ENCODE peak calls at places on chromosomes 4 and X, in seven cellular contexts. G is CD8-positive, alpha-beta memory T cell; Z is cardiac muscle cell; Y is fibroblast of lung; L is OCI-LY7; H is suprapubic skin; E is adipocyte. U is an unnamed sample. For H3K9me3, the result is how much of the 10 kb centered on the place peaks cover.

GRCh38 chr4:3868146-3868840 is 102.1 kb downstream of the ADRA2C start:
- DNase-seq in G (peak), Z (no peak), Y (peak), L (no peak), H (peak), E (peak), U (no peak)

GRCh38 chr4:172688536-172688935 is 480.1 kb upstream of the GALNT7 start:
- DNase-seq in G (no peak), Z (no peak), Y (no peak), L (peak), H (no peak), E (no peak), U (no peak)

GRCh38 chr4:13347517-13348125 is 136.5 kb downstream of the RAB28 start:
- DNase-seq in G (no peak), Z (no peak), Y (peak), L (no peak), H (no peak), E (no peak), U (peak)

GRCh38 chrX:132743086-132743485 is 215.3 kb downstream of the HS6ST2 start:
- DNase-seq in G (no peak), Z (no peak), Y (no peak), L (no peak), H (no peak), E (no peak), U (no peak)

GRCh38 chr4:157664726-157665125 is 444.2 kb downstream of the GRIA2 start:
- DNase-seq in G (no peak), Z (peak), Y (peak), L (no peak), H (no peak), E (peak), U (peak)

GRCh38 chrX:46979340-46979739 is 67.1 kb downstream of the JADE3 start:
- DNase-seq in G (no peak), Z (peak), Y (peak), L (no peak), H (no peak), E (peak), U (no peak)

GRCh38 chr4:1627417-1628313 is 56.4 kb downstream of the FAM53A start:
- DNase-seq in G (no peak), Z (no peak), Y (no peak), L (no peak), H (no peak), E (no peak), U (no peak)

GRCh38 chr4:56296449-56296990 is 90.8 kb downstream of the AASDH start:
- DNase-seq in G (no peak), Z (peak), Y (no peak), L (no peak), H (no peak), E (no peak), U (no peak)

GRCh38 chrX:104112326-104112951 is at the start of gene ZCCHC18:
- DNase-seq in G (peak), Z (peak), Y (peak), L (peak), H (peak), E (peak), U (peak)

GRCh38 chrX:110167952-110168451 is 149.9 kb downstream of the AMMECR1 start:
- DNase-seq in G (peak), Z (peak), Y (peak), L (peak), H (no peak), E (peak), U (no peak)

GRCh38 chr4:22473268-22473667 is 42.6 kb downstream of the ADGRA3 start:
- DNase-seq in G (no peak), Z (peak), Y (peak), L (no peak), H (no peak), E (peak), U (peak)

GRCh38 chrX:116342903-116343302 is 93.5 kb upstream of the SLC6A14 start:
- DNase-seq in G (no peak), Z (peak), Y (no peak), L (no peak), H (no peak), E (no peak), U (no peak)

GRCh38 chrX:47607091-47607490 is 12.6 kb downstream of the SYN1 start:
- DNase-seq in G (no peak), Z (peak), Y (no peak), L (no peak), H (no peak), E (peak), U (no peak)

GRCh38 chr4:3706111-3706511 is 60.1 kb upstream of the ADRA2C start:
- DNase-seq in G (no peak), Z (no peak), Y (no peak), L (no peak), H (peak), E (no peak), U (no peak)

GRCh38 chrX:110684653-110685052 is 111.0 kb downstream of the CHRDL1 start:
- DNase-seq in G (no peak), Z (no peak), Y (no peak), L (no peak), H (no peak), E (no peak), U (no peak)

GRCh38 chr4:10144479-10144878 is 27.9 kb upstream of the WDR1 start:
- DNase-seq in G (no peak), Z (no peak), Y (no peak), L (no peak), H (no peak), E (no peak), U (no peak)

GRCh38 chr4:78588894-78589545 is 37.5 kb downstream of the ANXA3 start:
- DNase-seq in G (no peak), Z (peak), Y (peak), L (no peak), H (no peak), E (no peak), U (no peak)

GRCh38 chrX:104351173-104351769 is 96.5 kb upstream of the ESX1 start:
- DNase-seq in G (no peak), Z (peak), Y (peak), L (no peak), H (no peak), E (peak), U (peak)

GRCh38 chr4:113773014-113773413 is 11.5 kb upstream of the CAMK2D start:
- DNase-seq in G (no peak), Z (no peak), Y (no peak), L (no peak), H (no peak), E (no peak), U (no peak)
- H3K4me3 ChIP-seq in G (no peak), Z (no peak), Y (no peak), L (no peak), H (no peak), E (no peak), U (no peak)

DNA sequence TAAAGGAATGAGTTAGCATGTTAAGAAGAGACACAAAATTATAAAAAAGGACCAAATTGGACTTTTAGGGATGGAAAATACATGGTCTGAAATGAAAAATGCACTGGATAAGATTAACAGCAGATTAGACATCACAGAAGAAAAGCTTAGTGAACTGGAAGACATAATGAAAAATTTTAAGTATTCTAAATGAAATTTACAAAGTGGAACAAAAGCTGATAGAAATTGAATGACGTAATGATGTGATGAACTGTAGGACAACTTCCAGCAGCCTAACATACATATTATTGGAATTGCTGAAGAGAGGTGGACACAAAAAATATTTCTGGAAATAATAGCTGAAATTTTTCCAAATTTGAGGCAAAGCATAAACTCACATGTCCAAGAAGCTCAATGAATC is 39.6 kb upstream of the GPR173 start:
- DNase-seq in G (no peak), Z (no peak), Y (no peak), L (no peak), H (no peak), E (no peak), U (no peak)
- H3K9me3 ChIP-seq in G (under half), Z (under half), Y (under half), L (under half), H (under half), E (under half), U (under half)

GRCh38 chrX:40144576-40144975 is 46.8 kb upstream of the BCOR start:
- DNase-seq in G (no peak), Z (no peak), Y (no peak), L (no peak), H (no peak), E (no peak), U (no peak)

GRCh38 chrX:40145670-40146470 is 48.1 kb upstream of the BCOR start:
- DNase-seq in G (no peak), Z (no peak), Y (no peak), L (no peak), H (no peak), E (peak), U (no peak)

GRCh38 chrX:40146471-40147398 is 49.0 kb upstream of the BCOR start:
- DNase-seq in G (peak), Z (peak), Y (peak), L (peak), H (no peak), E (peak), U (peak)

GRCh38 chrX:40143987-40144386 is 46.2 kb upstream of the BCOR start:
- DNase-seq in G (no peak), Z (no peak), Y (no peak), L (no peak), H (no peak), E (no peak), U (no peak)

GRCh38 chrX:40145001-40145631 is 47.4 kb upstream of the BCOR start:
- DNase-seq in G (no peak), Z (no peak), Y (no peak), L (no peak), H (no peak), E (no peak), U (peak)
- H3K4me3 ChIP-seq in G (no peak), Z (peak), Y (peak), L (no peak), H (peak), E (peak), U (peak)

DNA sequence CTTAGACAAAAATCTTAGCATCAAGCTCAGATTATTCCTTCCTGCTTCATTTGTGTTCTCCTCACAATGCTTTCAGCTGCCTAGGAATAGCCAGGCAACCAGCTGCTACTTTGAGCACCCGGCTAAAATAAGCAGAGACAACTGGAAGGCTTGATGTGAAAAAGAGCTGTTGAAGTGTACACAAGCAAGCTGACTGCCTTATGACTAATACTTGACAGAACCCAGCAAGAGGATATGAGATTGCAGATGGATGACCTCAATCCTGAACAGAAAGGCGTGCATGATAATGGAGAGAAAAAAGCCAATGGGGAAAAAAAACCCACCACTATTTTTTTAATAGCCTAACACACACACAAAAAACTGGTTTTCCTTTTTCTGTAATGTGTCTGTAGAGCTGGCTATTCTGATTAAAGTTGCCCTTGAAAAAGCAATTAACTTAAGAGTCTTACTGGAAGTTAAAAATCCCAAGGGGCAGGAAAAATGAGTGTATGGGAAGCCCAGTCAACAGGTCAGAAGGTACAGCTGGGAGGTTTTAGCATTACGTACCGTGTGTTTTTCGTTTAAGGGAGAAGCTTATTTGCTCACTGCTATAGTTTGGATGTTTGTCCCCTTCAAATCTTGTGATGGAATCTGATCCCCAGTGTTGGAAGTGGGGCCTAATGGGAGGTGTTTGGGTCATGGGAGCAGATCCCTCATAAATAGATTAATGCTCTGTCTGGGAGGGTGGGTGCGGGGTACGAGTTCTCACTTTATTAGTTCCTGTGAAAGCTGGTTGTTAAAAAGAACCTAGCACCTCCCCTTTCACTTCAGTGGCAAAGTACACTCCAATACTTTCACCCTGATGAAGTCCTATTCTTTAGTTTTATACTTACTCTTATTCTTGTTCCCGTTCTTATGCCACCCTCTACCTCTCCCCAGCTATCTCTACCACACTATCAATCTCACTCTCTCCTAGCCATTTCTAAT is 37.1 kb upstream of the HERC6 start:
- DNase-seq in G (no peak), Z (peak), Y (peak), L (no peak), H (no peak), E (peak), U (peak)
- H3K9me3 ChIP-seq in G (under half), Z (under half), Y (under half), L (under half), H (under half), E (under half), U (under half)

GRCh38 chrX:69543572-69543971 is 39.4 kb downstream of the NALF2 start:
- DNase-seq in G (no peak), Z (no peak), Y (no peak), L (no peak), H (no peak), E (no peak), U (no peak)

GRCh38 chrX:69541959-69542358 is 37.8 kb downstream of the NALF2 start:
- DNase-seq in G (no peak), Z (no peak), Y (no peak), L (no peak), H (no peak), E (no peak), U (no peak)

GRCh38 chrX:69535661-69536060 is 31.5 kb downstream of the NALF2 start:
- DNase-seq in G (no peak), Z (no peak), Y (no peak), L (no peak), H (no peak), E (no peak), U (no peak)

GRCh38 chrX:69539437-69539836 is 35.3 kb downstream of the NALF2 start:
- DNase-seq in G (no peak), Z (no peak), Y (no peak), L (peak), H (no peak), E (no peak), U (no peak)

DNA sequence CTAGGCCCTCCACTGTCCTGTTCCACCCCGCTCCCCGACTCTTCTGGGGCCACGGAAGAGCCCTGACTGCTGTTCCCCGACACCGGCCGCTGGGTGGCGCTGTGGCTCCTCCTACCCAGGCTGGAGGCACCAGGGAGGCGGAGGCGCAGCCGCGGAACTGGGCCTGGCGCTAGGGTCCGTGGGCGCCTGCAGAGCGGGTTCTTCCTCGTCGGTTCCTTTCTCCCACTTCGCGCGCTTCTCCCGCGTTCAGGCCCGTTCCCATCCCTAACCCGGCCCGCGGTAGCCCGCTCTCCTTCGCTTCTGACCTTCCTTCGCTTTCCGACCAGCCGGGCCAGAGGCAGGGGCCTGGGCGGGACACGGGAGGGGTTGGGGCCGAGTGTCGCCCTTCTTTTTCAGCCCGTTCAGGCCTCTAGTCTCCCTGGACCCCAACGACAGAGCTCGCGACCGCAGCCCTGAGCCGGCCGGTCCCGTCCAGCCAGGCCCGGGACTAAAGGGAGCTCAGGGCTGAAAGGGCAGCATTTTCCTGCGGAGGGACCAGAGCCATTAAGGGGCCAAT is 34.3 kb downstream of the NALF2 start:
- DNase-seq in G (peak), Z (peak), Y (peak), L (peak), H (peak), E (peak), U (peak)
- H3K4me3 ChIP-seq in G (no peak), Z (peak), Y (peak), L (no peak), H (peak), E (peak), U (no peak)

GRCh38 chrX:31713120-31713519 is 641.3 kb upstream of the FTHL17 start:
- DNase-seq in G (no peak), Z (no peak), Y (no peak), L (no peak), H (no peak), E (no peak), U (no peak)
- H3K9me3 ChIP-seq in G (under half), Z (under half), Y (under half), L (under half), H (under half), E (under half), U (under half)

DNA sequence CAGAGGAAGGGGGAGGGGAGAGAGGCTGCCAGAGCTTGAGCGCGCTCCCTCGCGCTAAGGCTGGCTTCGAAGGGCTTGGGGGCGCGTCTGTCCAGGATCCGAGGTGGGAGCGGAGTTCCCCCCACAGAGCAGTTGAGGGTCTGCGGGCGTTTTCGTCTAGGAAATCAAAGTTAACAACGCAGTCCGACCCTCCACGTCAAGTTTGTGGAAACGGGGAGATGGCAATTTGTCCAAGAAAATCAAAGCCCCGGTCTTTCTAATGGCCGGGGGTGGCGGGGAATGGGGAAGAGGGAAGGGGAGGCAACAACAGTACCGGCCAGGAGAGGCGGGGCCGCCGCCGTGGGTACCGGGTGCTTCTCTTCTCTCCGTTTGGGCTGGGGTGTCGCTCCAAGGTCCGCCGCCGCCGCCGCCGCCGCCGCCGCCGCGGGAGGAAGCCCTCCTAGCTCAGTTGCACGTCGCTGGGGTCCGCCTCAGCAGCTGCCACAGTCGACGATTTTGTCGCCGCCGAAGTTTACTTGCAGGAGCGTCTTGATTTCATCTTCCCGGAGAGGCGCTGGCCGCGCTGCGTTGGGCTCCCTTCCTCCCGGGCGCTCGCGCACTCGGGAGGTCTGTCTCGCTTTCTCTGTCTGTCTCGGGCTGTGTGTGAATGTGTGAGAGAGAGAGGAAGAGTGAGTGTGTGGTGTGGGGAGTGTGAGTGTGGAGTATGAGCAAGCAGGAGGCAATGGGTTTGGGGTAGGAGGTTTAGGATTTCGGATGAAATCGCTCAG is 574 bp downstream of the PCDH19 start:
- DNase-seq in G (no peak), Z (no peak), Y (peak), L (no peak), H (no peak), E (peak), U (peak)
- H3K4me3 ChIP-seq in G (no peak), Z (peak), Y (peak), L (no peak), H (peak), E (peak), U (peak)

DNA sequence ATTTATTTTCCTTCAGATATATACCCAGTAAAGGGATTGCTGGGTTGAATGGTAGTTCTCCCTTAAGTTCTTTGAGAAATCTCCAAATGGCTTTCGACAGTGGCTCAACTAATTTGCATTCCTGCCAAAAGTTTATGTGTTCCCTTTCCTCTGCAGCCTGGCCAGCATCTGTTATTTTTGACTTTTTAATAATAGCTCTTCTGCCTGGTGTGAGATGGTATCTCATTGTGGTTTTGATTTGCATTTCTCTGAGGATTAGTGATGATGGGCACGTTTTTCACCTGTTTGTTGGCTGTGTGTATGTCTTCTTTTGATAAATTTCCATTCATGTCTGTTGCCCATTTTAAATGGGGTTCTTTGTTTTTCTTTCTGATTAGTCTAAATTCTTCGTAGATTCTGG is 375.2 kb downstream of the UBE2NL start:
- DNase-seq in G (no peak), Z (no peak), Y (no peak), L (peak), H (no peak), E (no peak), U (no peak)
- H3K9me3 ChIP-seq in G (under half), Z (under half), Y (under half), L (under half), H (under half), E (under half), U (under half)

U was measured in MG63.